ENCODE peak calls at places on chromosomes 11 and 22, in ten cellular contexts. Z is Peyer's patch, G is ovary, U is osteoblast, S is NB4, A is breast epithelium, L is GM20000, D is heart left ventricle, N is GM06990, R is HCT116. C is an unnamed sample.

GRCh38 chr22:20268289-20268349 is at the start of gene RTN4R:
- DNase-seq in Z (no peak), G (no peak), U (no peak), S (no peak), A (no peak), L (no peak), D (no peak), N (no peak), R (no peak), C (no peak)

GRCh38 chr11:35304393-35304790 is 115.0 kb downstream of the SLC1A2 start:
- DNase-seq in Z (no peak), G (no peak), U (peak), S (no peak), A (no peak), L (peak), D (no peak), N (no peak), R (no peak), C (no peak)

GRCh38 chr11:104898685-104899013 is 389 bp upstream of the CASP12 start:
- DNase-seq in Z (no peak), G (no peak), U (no peak), S (no peak), A (no peak), L (no peak), D (no peak), N (no peak), R (no peak), C (no peak)

GRCh38 chr22:35627267-35628041 is 10.3 kb upstream of the MB start:
- DNase-seq in Z (peak), G (peak), U (peak), S (peak), A (peak), L (peak), D (peak), N (peak), R (peak), C (peak)

GRCh38 chr11:3159296-3160190 is 5.6 kb downstream of the OSBPL5 start:
- DNase-seq in Z (peak), G (peak), U (peak), S (no peak), A (peak), L (no peak), D (peak), N (no peak), R (no peak), C (peak)

GRCh38 chr11:117020287-117020686 is 77.9 kb downstream of the SIK3 start:
- DNase-seq in Z (peak), G (no peak), U (no peak), S (no peak), A (no peak), L (no peak), D (no peak), N (no peak), R (no peak), C (no peak)

GRCh38 chr22:39252461-39253391 is 7.9 kb upstream of the PDGFB start:
- DNase-seq in Z (no peak), G (no peak), U (no peak), S (no peak), A (no peak), L (no peak), D (no peak), N (no peak), R (no peak), C (no peak)

GRCh38 chr11:110000045-110000502 is 93.1 kb upstream of the ZC3H12C start:
- DNase-seq in Z (no peak), G (no peak), U (peak), S (peak), A (no peak), L (peak), D (no peak), N (peak), R (peak), C (no peak)

GRCh38 chr11:134668796-134669195 is 256.8 kb upstream of the B3GAT1 start:
- DNase-seq in Z (no peak), G (no peak), U (no peak), S (no peak), A (no peak), L (no peak), D (no peak), N (no peak), R (no peak), C (no peak)

GRCh38 chr22:37290737-37291136 is 8.4 kb downstream of the CYTH4 start:
- DNase-seq in Z (no peak), G (no peak), U (peak), S (no peak), A (no peak), L (no peak), D (peak), N (no peak), R (no peak), C (no peak)

GRCh38 chr11:31487848-31488247 is 21.6 kb downstream of the IMMP1L start:
- DNase-seq in Z (no peak), G (no peak), U (peak), S (peak), A (no peak), L (no peak), D (no peak), N (no peak), R (peak), C (no peak)

GRCh38 chr11:84526250-84526649 is 1100.9 kb downstream of the DLG2 start:
- DNase-seq in Z (no peak), G (no peak), U (peak), S (no peak), A (no peak), L (no peak), D (no peak), N (no peak), R (no peak), C (no peak)

GRCh38 chr11:63999349-64000025 is 13.2 kb downstream of the OTUB1 start:
- DNase-seq in Z (peak), G (peak), U (peak), S (no peak), A (peak), L (peak), D (peak), N (peak), R (no peak), C (no peak)

GRCh38 chr11:64095286-64095825 is 59.6 kb downstream of the FLRT1 start:
- DNase-seq in Z (no peak), G (no peak), U (no peak), S (peak), A (no peak), L (no peak), D (no peak), N (no peak), R (no peak), C (no peak)

GRCh38 chr11:121464352-121464946 is 11.7 kb upstream of the SORL1-AS1 start:
- DNase-seq in Z (peak), G (peak), U (peak), S (peak), A (peak), L (peak), D (peak), N (peak), R (peak), C (no peak)

GRCh38 chr11:14386895-14387480 is 28.0 kb upstream of the RRAS2 start:
- DNase-seq in Z (no peak), G (peak), U (peak), S (no peak), A (no peak), L (no peak), D (no peak), N (no peak), R (no peak), C (no peak)

GRCh38 chr11:116454020-116454645 is 318.7 kb downstream of the BUD13 start:
- DNase-seq in Z (peak), G (peak), U (no peak), S (peak), A (peak), L (peak), D (no peak), N (no peak), R (no peak), C (no peak)

GRCh38 chr22:45878901-45879551 is 97.9 kb downstream of the WNT7B start:
- DNase-seq in Z (no peak), G (no peak), U (peak), S (no peak), A (no peak), L (no peak), D (peak), N (no peak), R (no peak), C (peak)

GRCh38 chr11:35192347-35192746 is 53.4 kb downstream of the CD44 start:
- DNase-seq in Z (peak), G (no peak), U (no peak), S (no peak), A (no peak), L (no peak), D (peak), N (no peak), R (no peak), C (no peak)

GRCh38 chr11:79046365-79046764 is 394.5 kb downstream of the TENM4 start:
- DNase-seq in Z (no peak), G (no peak), U (no peak), S (no peak), A (no peak), L (no peak), D (no peak), N (no peak), R (no peak), C (no peak)

GRCh38 chr22:30114356-30114755 is 34.1 kb downstream of the HORMAD2 start:
- DNase-seq in Z (no peak), G (no peak), U (no peak), S (no peak), A (no peak), L (no peak), D (no peak), N (no peak), R (no peak), C (no peak)

GRCh38 chr22:23651676-23652075 is 19.6 kb upstream of the DRICH1 start:
- DNase-seq in Z (no peak), G (no peak), U (no peak), S (no peak), A (no peak), L (no peak), D (no peak), N (no peak), R (no peak), C (peak)

GRCh38 chr11:86608251-86608799 is 64.1 kb downstream of the ME3 start:
- DNase-seq in Z (peak), G (peak), U (peak), S (peak), A (peak), L (peak), D (peak), N (no peak), R (peak), C (no peak)

GRCh38 chr11:122584670-122585069 is 70.9 kb upstream of the UBASH3B start:
- DNase-seq in Z (no peak), G (no peak), U (no peak), S (no peak), A (no peak), L (no peak), D (no peak), N (no peak), R (no peak), C (no peak)

GRCh38 chr11:77205467-77206263 is 77.6 kb downstream of the MYO7A start:
- DNase-seq in Z (peak), G (no peak), U (peak), S (no peak), A (no peak), L (no peak), D (no peak), N (no peak), R (no peak), C (peak)

GRCh38 chr11:1388763-1389102 is 1.0 kb upstream of the BRSK2 start:
- DNase-seq in Z (no peak), G (no peak), U (peak), S (no peak), A (no peak), L (no peak), D (peak), N (no peak), R (no peak), C (no peak)

GRCh38 chr11:2327032-2327431 is 25.2 kb downstream of the TSPAN32 start:
- DNase-seq in Z (no peak), G (no peak), U (no peak), S (no peak), A (no peak), L (no peak), D (no peak), N (no peak), R (no peak), C (no peak)

DNA sequence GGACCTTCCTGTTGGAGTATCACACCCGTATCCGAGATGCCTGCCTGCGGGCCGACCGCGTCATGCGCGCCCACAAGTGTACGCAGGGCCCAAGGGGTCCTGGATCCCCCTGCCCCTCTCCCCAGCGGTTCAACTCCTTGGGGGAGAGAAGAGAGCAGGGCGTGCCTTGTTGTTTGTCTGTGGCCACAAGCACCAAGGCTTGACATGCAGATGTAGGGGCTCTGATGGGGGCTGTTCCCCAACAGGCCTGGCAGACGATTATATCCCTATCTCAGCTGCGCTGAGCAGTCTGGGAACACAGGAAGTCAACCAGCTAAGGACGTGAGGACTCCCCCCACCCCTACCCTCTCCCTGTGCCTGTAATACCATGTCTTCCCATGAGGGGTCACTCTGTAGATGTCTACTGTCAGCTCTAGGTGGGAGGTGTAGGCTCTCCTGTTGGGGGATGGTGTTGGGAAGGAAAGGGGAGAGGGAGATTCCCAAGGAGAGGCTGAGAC is 6.8 kb downstream of the CFL1 start:
- DNase-seq in Z (no peak), G (no peak), U (peak), S (peak), A (no peak), L (no peak), D (no peak), N (no peak), R (no peak), C (no peak)
- TF ChIP-seq CTCF in Z (no peak), G (no peak), U (peak), S (peak), A (no peak), L (no peak), D (peak), N (peak), R (peak), C (peak)

GRCh38 chr11:74449369-74449931 is 17.9 kb downstream of the KCNE3 start:
- DNase-seq in Z (peak), G (no peak), U (peak), S (peak), A (no peak), L (peak), D (no peak), N (peak), R (peak), C (no peak)
- TF ChIP-seq CTCF in Z (peak), G (peak), U (peak), S (peak), A (peak), L (peak), D (peak), N (peak), R (peak), C (peak)

DNA sequence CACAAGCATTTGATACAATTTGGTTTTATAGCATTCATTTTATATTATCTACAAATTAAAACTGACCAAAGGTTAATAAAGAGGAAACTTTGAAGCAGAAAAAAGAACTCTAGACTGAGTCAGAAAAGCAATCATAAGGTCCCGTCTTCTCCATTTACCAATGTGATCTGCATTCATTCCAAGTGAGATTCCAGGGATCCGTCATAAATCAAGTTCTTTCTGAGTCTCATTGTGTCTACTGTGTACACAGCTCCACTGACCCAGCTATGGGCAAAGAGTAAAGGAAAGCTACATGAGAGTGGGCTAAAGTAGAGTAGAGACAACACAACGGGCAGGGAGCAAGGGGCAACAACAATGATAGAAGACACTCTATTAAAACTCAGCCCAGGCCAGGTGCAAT is 15.3 kb downstream of the FAM168A start:
- DNase-seq in Z (no peak), G (no peak), U (peak), S (no peak), A (no peak), L (no peak), D (no peak), N (no peak), R (no peak), C (no peak)
- TF ChIP-seq CTCF in Z (no peak), G (no peak), U (no peak), S (no peak), A (no peak), L (no peak), D (no peak), N (no peak), R (no peak), C (no peak)

DNA sequence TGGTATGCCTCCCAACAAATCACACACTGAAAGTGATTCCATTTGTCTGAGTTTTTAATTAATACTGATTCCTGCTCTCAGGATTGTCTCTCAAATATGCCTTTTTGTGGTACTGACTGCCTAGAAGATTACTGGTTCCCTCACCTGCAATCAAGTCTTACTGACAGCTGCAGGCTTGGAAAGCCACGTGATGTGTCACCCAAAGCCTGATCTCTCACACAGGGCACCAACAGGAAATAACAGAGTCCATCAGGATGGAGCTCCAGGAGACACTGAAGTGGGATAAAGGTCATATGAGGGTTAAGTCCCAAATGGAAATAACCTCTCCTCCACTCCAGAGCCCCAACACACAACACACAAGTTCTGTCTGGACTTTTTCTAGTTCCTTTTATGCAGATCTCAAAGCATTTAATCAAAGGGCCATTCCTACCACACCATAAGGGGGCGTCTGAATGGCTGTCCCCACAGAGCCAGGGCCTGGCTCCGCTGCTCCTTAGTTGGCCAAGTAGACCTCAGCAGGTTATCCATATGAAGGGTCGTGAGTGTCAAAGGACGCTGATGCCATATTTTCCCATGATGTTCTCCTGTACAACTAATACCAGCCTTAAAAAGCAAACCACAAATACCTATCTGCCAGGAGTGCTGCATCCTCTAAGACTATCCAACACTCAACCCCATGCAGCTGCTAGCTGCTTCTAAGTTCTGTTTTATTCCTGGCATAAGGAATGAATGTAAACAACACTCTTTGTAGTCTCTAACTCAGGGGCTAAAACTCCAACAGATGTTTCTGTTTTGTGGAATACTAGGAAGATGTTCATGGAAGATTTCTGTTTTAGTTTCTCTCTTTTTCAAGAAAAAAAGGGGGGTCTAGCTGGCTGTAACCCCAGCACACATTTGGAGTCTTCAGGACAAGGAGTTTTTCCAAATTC is 13.0 kb downstream of the SCUBE2 start:
- DNase-seq in Z (no peak), G (no peak), U (no peak), S (no peak), A (no peak), L (no peak), D (no peak), N (no peak), R (no peak), C (no peak)
- TF ChIP-seq CTCF in Z (no peak), G (no peak), U (no peak), S (no peak), A (no peak), L (no peak), D (no peak), N (peak), R (no peak), C (no peak)

GRCh38 chr11:127474735-127475134 is 474.2 kb upstream of the KIRREL3 start:
- DNase-seq in Z (no peak), G (no peak), U (no peak), S (no peak), A (no peak), L (no peak), D (no peak), N (no peak), R (no peak), C (no peak)

GRCh38 chr11:127470485-127470884 is 469.9 kb upstream of the KIRREL3 start:
- DNase-seq in Z (peak), G (no peak), U (no peak), S (peak), A (no peak), L (peak), D (no peak), N (no peak), R (no peak), C (no peak)

DNA sequence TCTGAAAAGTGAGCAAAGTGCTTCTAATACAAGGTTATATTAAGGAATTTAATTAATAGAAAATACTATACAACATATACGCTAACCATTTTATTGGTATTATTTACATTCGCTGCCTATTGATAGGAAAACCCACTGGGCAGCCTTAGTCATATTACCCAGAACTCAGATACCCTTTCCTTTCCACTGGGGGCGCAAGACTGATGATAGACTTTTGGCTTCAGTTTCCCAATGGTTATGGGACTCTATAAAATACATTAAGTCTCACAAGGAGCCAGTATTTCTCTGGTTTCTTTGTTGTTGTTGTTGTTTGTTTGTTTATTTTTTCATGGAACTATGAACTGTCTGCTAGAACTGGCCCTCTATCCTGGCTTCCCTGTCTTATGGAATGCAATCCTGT is 471.1 kb upstream of the KIRREL3 start:
- DNase-seq in Z (no peak), G (no peak), U (no peak), S (peak), A (no peak), L (no peak), D (no peak), N (no peak), R (no peak), C (no peak)
- TF ChIP-seq CTCF in Z (no peak), G (no peak), U (no peak), S (peak), A (no peak), L (no peak), D (no peak), N (peak), R (peak), C (peak)

C was measured in chondrocyte.